ENCODE peak calls at places on chromosomes 2 and 18, in eight cellular contexts. S is foreskin fibroblast, Y is tibial artery, F is PC-3, U is mesothelial cell of epicardium, R is fibroblast of lung, T is osteoblast, H is endothelial cell. X is an unnamed sample.

GRCh38 chr2:219737270-219737691 is 109.9 kb downstream of the SLC4A3 start:
- DNase-seq in S (no peak), Y (no peak), F (peak; percentile 56), U (no peak), R (peak; percentile 36), T (no peak), H (peak; percentile 10), X (no peak)

GRCh38 chr2:73946666-73947065 is 20.0 kb downstream of the DGUOK start:
- DNase-seq in S (no peak), Y (no peak), F (no peak), U (no peak), R (no peak), T (no peak), H (no peak), X (no peak)

GRCh38 chr2:14263053-14263452 is 369.5 kb upstream of the LRATD1 start:
- DNase-seq in S (no peak), Y (no peak), F (no peak), U (no peak), R (no peak), T (no peak), H (no peak), X (no peak)

GRCh38 chr2:10549196-10549595 is 101.1 kb upstream of the ODC1 start:
- DNase-seq in S (no peak), Y (no peak), F (no peak), U (no peak), R (no peak), T (no peak), H (no peak), X (no peak)

GRCh38 chr18:25662247-25662646 is 310.3 kb upstream of the ZNF521 start:
- DNase-seq in S (no peak), Y (no peak), F (no peak), U (no peak), R (no peak), T (no peak), H (no peak), X (no peak)

GRCh38 chr2:234795272-234795920 is 156.4 kb upstream of the SH3BP4 start:
- DNase-seq in S (no peak), Y (no peak), F (no peak), U (no peak), R (peak; percentile 69), T (no peak), H (no peak), X (no peak)

GRCh38 chr2:31666878-31667277 is 86.1 kb upstream of the SRD5A2 start:
- DNase-seq in S (no peak), Y (no peak), F (no peak), U (no peak), R (no peak), T (no peak), H (no peak), X (no peak)

GRCh38 chr2:63048367-63049171 is 2.1 kb upstream of the OTX1 start:
- DNase-seq in S (no peak), Y (no peak), F (no peak), U (peak; percentile 56), R (no peak), T (peak; percentile 86), H (peak; percentile 32), X (no peak)

GRCh38 chr2:54568876-54569298 is 112.8 kb downstream of the SPTBN1 start:
- DNase-seq in S (no peak), Y (no peak), F (no peak), U (no peak), R (no peak), T (no peak), H (no peak), X (no peak)

GRCh38 chr18:22871809-22872525 is 61.2 kb upstream of the RBBP8 start:
- DNase-seq in S (no peak), Y (no peak), F (no peak), U (no peak), R (peak; percentile 83), T (no peak), H (no peak), X (no peak)

GRCh38 chr2:218334531-218334930 is 22.1 kb upstream of the CATIP start:
- DNase-seq in S (no peak), Y (no peak), F (no peak), U (no peak), R (no peak), T (no peak), H (no peak), X (no peak)

GRCh38 chr2:119871725-119872124 is 112.0 kb downstream of the PTPN4 start:
- DNase-seq in S (no peak), Y (no peak), F (peak; percentile 49), U (no peak), R (no peak), T (no peak), H (no peak), X (no peak)

DNA sequence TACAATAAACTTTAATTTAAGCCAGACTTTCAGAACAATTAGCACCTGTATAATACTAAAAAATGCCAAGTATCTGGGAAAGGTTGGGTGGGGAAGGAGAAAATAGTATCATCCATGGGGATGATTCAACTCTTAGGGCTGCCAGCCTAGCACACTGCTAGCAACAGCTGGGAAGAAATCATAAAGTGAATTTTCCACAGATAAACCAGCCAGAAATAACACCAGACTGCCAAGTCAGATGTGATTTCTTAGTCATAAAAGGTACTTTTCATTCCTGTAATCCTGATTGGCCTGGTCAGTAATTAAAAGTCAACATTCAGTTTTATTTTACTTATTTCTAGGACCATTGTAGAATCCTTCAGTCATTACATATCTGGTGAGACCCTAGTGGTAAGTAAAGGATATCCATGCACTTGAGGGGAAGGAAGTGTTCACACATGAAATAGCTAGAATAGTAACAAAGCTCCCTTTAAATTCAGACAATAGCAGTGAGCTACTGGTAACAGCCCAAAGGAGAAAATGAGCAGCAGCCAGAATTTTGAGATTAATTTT is 59.4 kb downstream of the LIMS1 start:
- DNase-seq in S (peak; percentile 66), Y (no peak), F (peak; percentile 59), U (no peak), R (peak; percentile 97), T (peak; percentile 90), H (no peak), X (no peak)
- TF ChIP-seq CTCF in S (peak; percentile 6), Y (no peak), F (no peak), U (no peak), R (no peak), T (no peak), H (peak; percentile 33), X (no peak)

GRCh38 chr2:237351796-237352195 is 62.2 kb downstream of the COL6A3 start:
- DNase-seq in S (no peak), Y (no peak), F (no peak), U (no peak), R (no peak), T (peak; percentile 48), H (no peak), X (no peak)

GRCh38 chr2:237352279-237352845 is 61.6 kb downstream of the COL6A3 start:
- DNase-seq in S (no peak), Y (no peak), F (no peak), U (no peak), R (no peak), T (no peak), H (no peak), X (no peak)

GRCh38 chr2:237353207-237353606 is 60.8 kb downstream of the COL6A3 start:
- DNase-seq in S (no peak), Y (no peak), F (no peak), U (no peak), R (no peak), T (no peak), H (no peak), X (no peak)

GRCh38 chr2:237355726-237356125 is 58.2 kb downstream of the COL6A3 start:
- DNase-seq in S (no peak), Y (no peak), F (no peak), U (no peak), R (no peak), T (no peak), H (no peak), X (no peak)

DNA sequence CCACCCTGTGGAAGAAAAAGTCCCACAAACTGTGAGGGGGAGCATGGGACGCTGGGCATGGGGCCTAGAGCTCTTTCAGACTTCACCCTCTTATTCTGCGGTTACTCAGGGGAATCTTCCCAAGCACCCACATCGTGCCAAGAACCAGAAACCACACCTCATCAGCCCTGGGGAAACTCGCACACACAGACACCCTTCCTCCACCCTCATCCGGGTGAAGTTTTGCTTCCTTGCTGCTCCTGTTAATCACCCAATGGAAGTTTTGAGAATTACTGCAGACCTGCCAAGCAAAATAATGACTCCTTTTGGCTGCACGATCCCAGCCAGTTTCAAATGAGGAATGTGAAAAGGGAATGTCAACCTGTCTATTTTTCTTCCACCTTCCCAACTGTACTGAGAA is 59.0 kb downstream of the COL6A3 start:
- DNase-seq in S (no peak), Y (peak; percentile 73), F (no peak), U (no peak), R (peak; percentile 98), T (peak; percentile 95), H (no peak), X (no peak)
- TF ChIP-seq CTCF in S (no peak), Y (peak; percentile 7), F (no peak), U (no peak), R (no peak), T (no peak), H (no peak), X (no peak)

DNA sequence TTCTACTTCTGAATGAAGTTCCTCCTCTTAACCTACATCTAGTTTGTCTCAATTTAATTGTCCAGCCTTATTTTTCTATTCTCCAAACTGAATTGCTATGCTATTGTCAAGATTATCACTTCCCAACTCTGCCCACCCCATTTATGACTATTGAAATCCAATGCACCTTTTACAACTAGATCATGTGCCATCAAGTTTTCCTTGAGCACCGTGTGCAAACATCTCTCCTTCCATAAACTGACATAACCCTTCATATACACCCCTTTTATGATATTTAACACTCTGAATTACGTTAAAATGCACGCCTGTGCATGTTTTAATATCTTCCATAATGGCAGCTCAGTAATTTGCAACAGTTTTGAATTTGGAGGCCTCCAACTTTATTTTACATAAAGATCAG is 85.6 kb downstream of the SMAD2 start:
- DNase-seq in S (no peak), Y (no peak), F (no peak), U (no peak), R (no peak), T (no peak), H (no peak), X (no peak)
- TF ChIP-seq CTCF in S (no peak), Y (no peak), F (no peak), U (no peak), R (no peak), T (no peak), H (no peak), X (no peak)

DNA sequence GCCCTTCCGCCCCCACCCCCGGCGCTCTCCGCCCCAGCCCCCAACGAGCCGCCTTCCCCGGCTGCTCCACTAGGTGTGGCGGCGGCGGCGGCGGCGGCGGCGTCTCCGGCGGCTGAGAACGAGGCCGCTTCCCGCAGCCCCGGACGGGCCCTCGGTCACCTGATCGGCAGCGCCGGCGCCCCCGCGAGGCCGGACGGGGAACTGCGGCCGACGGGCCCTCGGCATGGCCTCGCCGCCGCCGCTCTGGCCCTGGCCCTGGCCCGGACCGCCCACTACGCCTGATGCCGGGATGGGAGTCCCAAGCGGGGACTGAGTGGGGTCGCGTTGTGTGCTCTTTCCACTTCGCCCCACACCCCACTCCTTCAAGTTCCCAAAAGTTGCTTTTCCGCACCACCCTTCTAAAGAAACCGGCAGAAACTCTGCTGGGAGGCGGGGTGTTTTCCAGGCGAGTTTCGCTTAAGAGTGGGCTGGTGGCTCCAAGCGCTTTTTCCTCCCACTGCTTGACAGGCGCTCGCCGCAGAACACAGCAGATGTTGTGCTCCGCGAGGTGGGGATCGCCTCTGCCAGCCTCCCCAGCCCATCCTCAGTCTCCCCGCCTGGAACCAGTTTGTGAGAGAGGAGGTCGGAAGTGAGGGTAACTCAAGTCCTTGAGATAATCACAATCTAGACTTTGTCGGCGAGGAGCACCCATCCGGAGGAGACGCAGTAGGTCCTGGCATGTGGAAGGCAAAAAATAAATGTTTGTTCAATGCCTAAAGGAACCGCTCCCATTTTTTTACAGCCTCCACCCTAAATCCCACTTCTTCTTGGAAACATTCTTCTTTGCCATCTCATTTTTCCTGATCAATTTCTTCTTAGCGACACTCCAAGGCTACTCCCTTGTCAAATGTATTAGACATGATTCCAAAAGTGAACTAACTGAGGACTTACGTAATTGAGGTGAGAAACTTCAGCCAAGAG is at the start of gene NCKAP1:
- DNase-seq in S (peak; percentile 81), Y (peak; percentile 94), F (peak; percentile 92), U (peak; percentile 98), R (peak; percentile 78), T (peak; percentile 97), H (peak; percentile 100), X (peak; percentile 81)
- TF ChIP-seq CTCF in S (peak; percentile 34), Y (peak; percentile 79), F (peak; percentile 65), U (peak; percentile 85), R (no peak), T (peak; percentile 50), H (peak; percentile 98), X (peak; percentile 98)